ENCODE peak calls at places on chromosomes 11 and 22, in eight cellular contexts. One of them, this sample, is unnamed.

GRCh38 chr11:74783241-74783871 is 34.7 kb downstream of the RNF169 start:
- DNase-seq in RWPE1: peak; percentile 50
- DNase-seq in vagina: no peak
- DNase-seq in adrenal gland: no peak
- DNase-seq in Peyer's patch: no peak
- DNase-seq in psoas muscle: no peak
- DNase-seq in ovary: no peak
- DNase-seq in astrocyte of the spinal cord: peak; percentile 42
- DNase-seq in this sample: no peak

GRCh38 chr11:111700186-111700585 is 66.0 kb downstream of the PPP2R1B start:
- DNase-seq in RWPE1: no peak
- DNase-seq in vagina: no peak
- DNase-seq in adrenal gland: no peak
- DNase-seq in Peyer's patch: no peak
- DNase-seq in psoas muscle: no peak
- DNase-seq in ovary: no peak
- DNase-seq in astrocyte of the spinal cord: no peak
- DNase-seq in this sample: no peak

GRCh38 chr22:30027791-30028190 is 52.5 kb upstream of the HORMAD2 start:
- DNase-seq in RWPE1: no peak
- DNase-seq in vagina: no peak
- DNase-seq in adrenal gland: peak; percentile 72
- DNase-seq in Peyer's patch: no peak
- DNase-seq in psoas muscle: no peak
- DNase-seq in ovary: no peak
- DNase-seq in astrocyte of the spinal cord: no peak
- DNase-seq in this sample: no peak

GRCh38 chr22:42310301-42310981 is 40.0 kb upstream of the TCF20 start:
- DNase-seq in RWPE1: no peak
- DNase-seq in vagina: no peak
- DNase-seq in adrenal gland: no peak
- DNase-seq in Peyer's patch: no peak
- DNase-seq in psoas muscle: no peak
- DNase-seq in ovary: no peak
- DNase-seq in astrocyte of the spinal cord: no peak
- DNase-seq in this sample: no peak

GRCh38 chr11:65355776-65356393 is 1.3 kb downstream of the TIGD3 start:
- DNase-seq in RWPE1: no peak
- DNase-seq in vagina: no peak
- DNase-seq in adrenal gland: peak; percentile 57
- DNase-seq in Peyer's patch: peak; percentile 61
- DNase-seq in psoas muscle: peak; percentile 52
- DNase-seq in ovary: no peak
- DNase-seq in astrocyte of the spinal cord: peak; percentile 36
- DNase-seq in this sample: no peak

GRCh38 chr11:118757881-118758399 is 33.0 kb downstream of the DDX6 start:
- DNase-seq in RWPE1: no peak
- DNase-seq in vagina: no peak
- DNase-seq in adrenal gland: no peak
- DNase-seq in Peyer's patch: no peak
- DNase-seq in psoas muscle: no peak
- DNase-seq in ovary: no peak
- DNase-seq in astrocyte of the spinal cord: no peak
- DNase-seq in this sample: no peak

GRCh38 chr11:60918251-60918940 is 4.4 kb downstream of the TMEM109 start:
- DNase-seq in RWPE1: no peak
- DNase-seq in vagina: no peak
- DNase-seq in adrenal gland: peak; percentile 48
- DNase-seq in Peyer's patch: no peak
- DNase-seq in psoas muscle: no peak
- DNase-seq in ovary: no peak
- DNase-seq in astrocyte of the spinal cord: no peak
- DNase-seq in this sample: no peak

GRCh38 chr11:819129-819931 is 616 bp downstream of the PNPLA2 start:
- DNase-seq in RWPE1: peak; percentile 82
- DNase-seq in vagina: no peak
- DNase-seq in adrenal gland: peak; percentile 93
- DNase-seq in Peyer's patch: peak; percentile 97
- DNase-seq in psoas muscle: peak; percentile 95
- DNase-seq in ovary: peak; percentile 92
- DNase-seq in astrocyte of the spinal cord: peak; percentile 83
- DNase-seq in this sample: peak; percentile 95

GRCh38 chr22:36881504-36882245 is 20.9 kb downstream of the NCF4 start:
- DNase-seq in RWPE1: no peak
- DNase-seq in vagina: no peak
- DNase-seq in adrenal gland: no peak
- DNase-seq in Peyer's patch: no peak
- DNase-seq in psoas muscle: no peak
- DNase-seq in ovary: no peak
- DNase-seq in astrocyte of the spinal cord: no peak
- DNase-seq in this sample: no peak

GRCh38 chr22:22941831-22942510 is 54.4 kb downstream of the IGLL5 start:
- DNase-seq in RWPE1: no peak
- DNase-seq in vagina: no peak
- DNase-seq in adrenal gland: no peak
- DNase-seq in Peyer's patch: peak; percentile 41
- DNase-seq in psoas muscle: no peak
- DNase-seq in ovary: no peak
- DNase-seq in astrocyte of the spinal cord: no peak
- DNase-seq in this sample: peak; percentile 16

GRCh38 chr11:61429346-61429690 is 457 bp downstream of the CPSF7 start:
- DNase-seq in RWPE1: peak; percentile 63
- DNase-seq in vagina: no peak
- DNase-seq in adrenal gland: peak; percentile 65
- DNase-seq in Peyer's patch: peak; percentile 83
- DNase-seq in psoas muscle: peak; percentile 82
- DNase-seq in ovary: peak; percentile 49
- DNase-seq in astrocyte of the spinal cord: peak; percentile 50
- DNase-seq in this sample: peak; percentile 77

GRCh38 chr11:75456596-75456995 is 23.6 kb upstream of the KLHL35 start:
- DNase-seq in RWPE1: no peak
- DNase-seq in vagina: no peak
- DNase-seq in adrenal gland: no peak
- DNase-seq in Peyer's patch: no peak
- DNase-seq in psoas muscle: no peak
- DNase-seq in ovary: no peak
- DNase-seq in astrocyte of the spinal cord: no peak
- DNase-seq in this sample: no peak

GRCh38 chr22:43188829-43189545 is 2.1 kb upstream of the TTLL12 start:
- DNase-seq in RWPE1: no peak
- DNase-seq in vagina: no peak
- DNase-seq in adrenal gland: no peak
- DNase-seq in Peyer's patch: no peak
- DNase-seq in psoas muscle: peak; percentile 9
- DNase-seq in ovary: no peak
- DNase-seq in astrocyte of the spinal cord: no peak
- DNase-seq in this sample: no peak

GRCh38 chr22:35892192-35892591 is 136.4 kb downstream of the RBFOX2 start:
- DNase-seq in RWPE1: no peak
- DNase-seq in vagina: no peak
- DNase-seq in adrenal gland: peak; percentile 45
- DNase-seq in Peyer's patch: no peak
- DNase-seq in psoas muscle: no peak
- DNase-seq in ovary: peak; percentile 44
- DNase-seq in astrocyte of the spinal cord: peak; percentile 71
- DNase-seq in this sample: no peak

GRCh38 chr11:101010899-101011298 is 118.7 kb downstream of the PGR start:
- DNase-seq in RWPE1: no peak
- DNase-seq in vagina: no peak
- DNase-seq in adrenal gland: no peak
- DNase-seq in Peyer's patch: no peak
- DNase-seq in psoas muscle: no peak
- DNase-seq in ovary: no peak
- DNase-seq in astrocyte of the spinal cord: no peak
- DNase-seq in this sample: no peak

GRCh38 chr11:116687458-116688201 is 85.2 kb downstream of the BUD13 start:
- DNase-seq in RWPE1: no peak
- DNase-seq in vagina: peak; percentile 56
- DNase-seq in adrenal gland: no peak
- DNase-seq in Peyer's patch: peak; percentile 37
- DNase-seq in psoas muscle: no peak
- DNase-seq in ovary: no peak
- DNase-seq in astrocyte of the spinal cord: no peak
- DNase-seq in this sample: no peak

GRCh38 chr11:12278766-12279671 is 98.4 kb upstream of the PARVA start:
- DNase-seq in RWPE1: no peak
- DNase-seq in vagina: no peak
- DNase-seq in adrenal gland: no peak
- DNase-seq in Peyer's patch: peak; percentile 50
- DNase-seq in psoas muscle: no peak
- DNase-seq in ovary: no peak
- DNase-seq in astrocyte of the spinal cord: no peak
- DNase-seq in this sample: no peak
- TF ChIP-seq CTCF in RWPE1: no peak
- TF ChIP-seq CTCF in vagina: no peak
- TF ChIP-seq CTCF in adrenal gland: no peak
- TF ChIP-seq CTCF in Peyer's patch: no peak
- TF ChIP-seq CTCF in psoas muscle: no peak
- TF ChIP-seq CTCF in ovary: no peak
- TF ChIP-seq CTCF in astrocyte of the spinal cord: no peak
- TF ChIP-seq CTCF in this sample: no peak

GRCh38 chr11:132186699-132187098 is 816.3 kb downstream of the NTM start:
- DNase-seq in RWPE1: no peak
- DNase-seq in vagina: no peak
- DNase-seq in adrenal gland: no peak
- DNase-seq in Peyer's patch: no peak
- DNase-seq in psoas muscle: no peak
- DNase-seq in ovary: no peak
- DNase-seq in astrocyte of the spinal cord: no peak
- DNase-seq in this sample: no peak
- TF ChIP-seq CTCF in RWPE1: no peak
- TF ChIP-seq CTCF in vagina: no peak
- TF ChIP-seq CTCF in adrenal gland: no peak
- TF ChIP-seq CTCF in Peyer's patch: no peak
- TF ChIP-seq CTCF in psoas muscle: no peak
- TF ChIP-seq CTCF in ovary: no peak
- TF ChIP-seq CTCF in astrocyte of the spinal cord: peak; percentile 31
- TF ChIP-seq CTCF in this sample: no peak

GRCh38 chr11:120009938-120010337 is 128.0 kb downstream of the TRIM29 start:
- DNase-seq in RWPE1: no peak
- DNase-seq in vagina: no peak
- DNase-seq in adrenal gland: no peak
- DNase-seq in Peyer's patch: no peak
- DNase-seq in psoas muscle: no peak
- DNase-seq in ovary: no peak
- DNase-seq in astrocyte of the spinal cord: no peak
- DNase-seq in this sample: no peak

GRCh38 chr11:120011836-120012235 is 126.1 kb downstream of the TRIM29 start:
- DNase-seq in RWPE1: no peak
- DNase-seq in vagina: no peak
- DNase-seq in adrenal gland: no peak
- DNase-seq in Peyer's patch: no peak
- DNase-seq in psoas muscle: no peak
- DNase-seq in ovary: no peak
- DNase-seq in astrocyte of the spinal cord: no peak
- DNase-seq in this sample: no peak

GRCh38 chr11:120017582-120017981 is 120.3 kb downstream of the TRIM29 start:
- DNase-seq in RWPE1: no peak
- DNase-seq in vagina: no peak
- DNase-seq in adrenal gland: no peak
- DNase-seq in Peyer's patch: no peak
- DNase-seq in psoas muscle: no peak
- DNase-seq in ovary: no peak
- DNase-seq in astrocyte of the spinal cord: no peak
- DNase-seq in this sample: no peak

GRCh38 chr11:120012245-120012644 is 125.7 kb downstream of the TRIM29 start:
- DNase-seq in RWPE1: no peak
- DNase-seq in vagina: no peak
- DNase-seq in adrenal gland: no peak
- DNase-seq in Peyer's patch: no peak
- DNase-seq in psoas muscle: no peak
- DNase-seq in ovary: no peak
- DNase-seq in astrocyte of the spinal cord: no peak
- DNase-seq in this sample: no peak

DNA sequence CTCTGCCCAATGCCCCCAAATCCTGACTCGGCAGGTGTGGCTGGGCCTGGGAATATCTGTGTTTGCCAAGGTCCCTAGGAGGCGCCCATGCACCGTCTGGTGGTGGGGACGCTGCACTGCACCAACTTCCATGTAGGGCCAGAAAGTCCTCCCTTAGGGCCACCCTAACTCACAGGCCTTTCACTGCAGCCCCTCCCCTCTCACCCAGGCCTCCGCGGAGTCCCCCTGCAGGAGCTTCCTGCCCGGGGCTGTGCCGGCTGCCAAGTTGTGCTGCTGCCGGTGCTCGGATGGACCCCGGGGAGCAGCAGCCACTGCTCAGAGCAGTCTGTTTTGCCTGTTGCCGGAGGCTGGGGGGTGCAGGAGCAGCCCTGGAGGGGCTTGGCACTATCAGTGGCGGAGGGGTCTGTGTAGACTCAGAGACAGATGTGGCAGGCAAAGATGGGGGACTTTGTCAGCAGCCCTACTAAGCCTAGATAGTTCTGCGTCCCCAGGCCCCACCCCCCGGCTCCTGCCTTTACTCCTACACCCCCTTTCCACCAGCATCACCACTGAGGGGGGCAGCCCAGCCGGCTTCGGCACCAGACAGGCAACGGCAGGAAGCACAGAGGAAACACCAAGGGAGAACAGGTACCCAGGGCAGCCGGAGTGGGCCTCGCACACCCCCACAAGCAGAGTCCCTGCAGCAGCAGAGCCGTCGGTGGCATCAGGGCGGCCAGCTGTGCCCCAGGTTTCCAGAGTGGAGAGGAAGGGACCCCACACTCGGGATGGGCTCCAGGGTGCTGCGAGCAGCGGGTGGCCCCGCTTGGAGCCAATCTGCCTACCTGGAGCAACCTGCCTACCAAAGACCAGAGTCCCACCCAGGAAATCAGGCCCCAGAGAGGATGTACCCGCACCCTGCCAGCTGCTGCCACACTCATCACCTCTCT is 124.3 kb downstream of the TRIM29 start:
- DNase-seq in RWPE1: peak; percentile 50
- DNase-seq in vagina: no peak
- DNase-seq in adrenal gland: peak; percentile 34
- DNase-seq in Peyer's patch: peak; percentile 68
- DNase-seq in psoas muscle: peak; percentile 32
- DNase-seq in ovary: no peak
- DNase-seq in astrocyte of the spinal cord: peak; percentile 3
- DNase-seq in this sample: no peak
- TF ChIP-seq CTCF in RWPE1: peak; percentile 52
- TF ChIP-seq CTCF in vagina: peak; percentile 37
- TF ChIP-seq CTCF in adrenal gland: peak; percentile 65
- TF ChIP-seq CTCF in Peyer's patch: no peak
- TF ChIP-seq CTCF in psoas muscle: peak; percentile 60
- TF ChIP-seq CTCF in ovary: no peak
- TF ChIP-seq CTCF in astrocyte of the spinal cord: peak; percentile 77
- TF ChIP-seq CTCF in this sample: no peak

DNA sequence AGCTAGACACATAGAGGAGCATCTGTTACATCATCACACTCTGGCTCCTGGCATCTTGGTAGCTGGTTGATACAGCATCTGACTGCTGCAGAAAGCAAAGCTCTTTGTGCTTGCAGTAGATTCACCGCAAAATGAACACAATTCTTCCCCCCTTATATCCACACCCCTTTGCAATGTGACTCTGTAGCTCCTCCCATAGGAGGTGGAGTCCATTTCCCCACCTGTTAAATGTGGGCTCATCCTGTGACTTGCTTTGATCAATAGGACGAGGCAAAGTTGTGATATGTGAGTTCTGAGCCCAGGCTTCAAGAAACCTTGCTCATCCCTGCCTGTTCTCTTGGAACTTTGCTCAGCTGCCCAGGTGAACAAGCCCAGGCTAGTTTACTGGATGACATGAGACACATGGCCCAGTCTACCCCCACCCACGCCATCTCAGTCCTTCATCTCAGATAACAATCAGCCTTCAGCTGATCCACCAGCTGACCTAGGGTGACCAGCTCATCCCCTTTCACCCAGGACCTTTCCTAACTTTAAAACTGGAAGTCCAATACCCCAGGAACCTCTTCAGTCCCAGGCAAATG is 272.2 kb downstream of the TENM4 start:
- DNase-seq in RWPE1: peak; percentile 54
- DNase-seq in vagina: no peak
- DNase-seq in adrenal gland: no peak
- DNase-seq in Peyer's patch: no peak
- DNase-seq in psoas muscle: no peak
- DNase-seq in ovary: no peak
- DNase-seq in astrocyte of the spinal cord: no peak
- DNase-seq in this sample: no peak
- TF ChIP-seq CTCF in RWPE1: no peak
- TF ChIP-seq CTCF in vagina: no peak
- TF ChIP-seq CTCF in adrenal gland: no peak
- TF ChIP-seq CTCF in Peyer's patch: no peak
- TF ChIP-seq CTCF in psoas muscle: no peak
- TF ChIP-seq CTCF in ovary: no peak
- TF ChIP-seq CTCF in astrocyte of the spinal cord: no peak
- TF ChIP-seq CTCF in this sample: no peak